ENCODE peak calls at places on chromosome 22, in five cellular contexts. K, B, E, C and Y are unnamed samples.

GRCh38 chr22:17563936-17564391 is 666 bp downstream of the SLC25A18 start:
- DNase-seq in K (no peak), B (no peak), E (no peak), C (no peak), Y (peak)

GRCh38 chr22:39486951-39487825 is 14.9 kb upstream of the MIEF1 start:
- DNase-seq in K (no peak), B (no peak), E (no peak), C (no peak), Y (no peak)

GRCh38 chr22:35154937-35155387 is 89.0 kb downstream of the ISX start:
- DNase-seq in K (peak), B (peak), E (peak), C (no peak), Y (peak)

GRCh38 chr22:17606472-17606871 is 22.1 kb downstream of the ATP6V1E1 start:
- DNase-seq in K (no peak), B (no peak), E (peak), C (no peak), Y (no peak)

GRCh38 chr22:50074056-50074455 is 11.2 kb downstream of the MLC1 start:
- DNase-seq in K (no peak), B (no peak), E (peak), C (no peak), Y (no peak)

GRCh38 chr22:50473088-50473487 is 1.7 kb downstream of the SBF1 start:
- DNase-seq in K (peak), B (peak), E (peak), C (no peak), Y (no peak)

GRCh38 chr22:44732661-44733060 is 19.7 kb upstream of the ARHGAP8 start:
- DNase-seq in K (no peak), B (no peak), E (no peak), C (no peak), Y (no peak)

GRCh38 chr22:46605117-46605516 is 15.1 kb upstream of the GRAMD4 start:
- DNase-seq in K (no peak), B (no peak), E (no peak), C (no peak), Y (no peak)

GRCh38 chr22:16824718-16825687 is at the start of gene XKR3:
- DNase-seq in K (no peak), B (no peak), E (no peak), C (no peak), Y (no peak)

GRCh38 chr22:45235101-45235777 is 5.5 kb downstream of the KIAA0930 start:
- DNase-seq in K (no peak), B (no peak), E (peak), C (no peak), Y (no peak)

GRCh38 chr22:22578702-22579424 is 19.8 kb upstream of the PRAME start:
- DNase-seq in K (no peak), B (no peak), E (no peak), C (peak), Y (no peak)

GRCh38 chr22:50476819-50477344 is 2.0 kb upstream of the SBF1 start:
- DNase-seq in K (no peak), B (no peak), E (no peak), C (no peak), Y (no peak)

GRCh38 chr22:48960981-48961655 is 866.6 kb downstream of the BRD1 start:
- DNase-seq in K (no peak), B (no peak), E (peak), C (no peak), Y (no peak)

GRCh38 chr22:16608931-16609330 is 16.3 kb upstream of the CCT8L2 start:
- DNase-seq in K (no peak), B (no peak), E (no peak), C (no peak), Y (no peak)

GRCh38 chr22:46104881-46105493 is 45.3 kb upstream of the PPARA start:
- DNase-seq in K (no peak), B (no peak), E (no peak), C (no peak), Y (no peak)

GRCh38 chr22:40022536-40023225 is 27.9 kb downstream of the FAM83F start:
- DNase-seq in K (no peak), B (no peak), E (peak), C (no peak), Y (no peak)

GRCh38 chr22:50169774-50170341 is 673 bp upstream of the PANX2 start:
- DNase-seq in K (no peak), B (no peak), E (peak), C (no peak), Y (no peak)

GRCh38 chr22:49517211-49517610 is 310.5 kb downstream of the BRD1 start:
- DNase-seq in K (no peak), B (no peak), E (no peak), C (no peak), Y (no peak)

GRCh38 chr22:20781272-20781990 is 7.5 kb downstream of the SERPIND1 start:
- DNase-seq in K (no peak), B (no peak), E (no peak), C (no peak), Y (no peak)

GRCh38 chr22:46388647-46389046 is 53.1 kb downstream of the TRMU start:
- DNase-seq in K (no peak), B (no peak), E (no peak), C (no peak), Y (no peak)

GRCh38 chr22:39718921-39719320 is 148.4 kb downstream of the CACNA1I start:
- DNase-seq in K (no peak), B (no peak), E (peak), C (no peak), Y (no peak)

GRCh38 chr22:28260619-28261018 is 341.6 kb upstream of the PITPNB start:
- DNase-seq in K (no peak), B (no peak), E (no peak), C (no peak), Y (no peak)

GRCh38 chr22:49258107-49259010 is 569.3 kb downstream of the BRD1 start:
- DNase-seq in K (no peak), B (no peak), E (no peak), C (no peak), Y (no peak)

GRCh38 chr22:27775087-27775697 is 26.4 kb downstream of the MN1 start:
- DNase-seq in K (no peak), B (no peak), E (no peak), C (no peak), Y (no peak)

GRCh38 chr22:46481386-46481785 is 56.0 kb downstream of the CELSR1 start:
- DNase-seq in K (no peak), B (no peak), E (no peak), C (no peak), Y (no peak)

GRCh38 chr22:46520880-46521279 is 16.5 kb downstream of the CELSR1 start:
- DNase-seq in K (no peak), B (no peak), E (no peak), C (no peak), Y (no peak)

GRCh38 chr22:50059185-50059880 is 1.2 kb upstream of the TTLL8 start:
- DNase-seq in K (no peak), B (peak), E (no peak), C (no peak), Y (no peak)

GRCh38 chr22:43228330-43228729 is 41.4 kb upstream of the TTLL12 start:
- DNase-seq in K (peak), B (peak), E (no peak), C (no peak), Y (no peak)

GRCh38 chr22:31271485-31271884 is 20.8 kb downstream of the PIK3IP1 start:
- DNase-seq in K (no peak), B (no peak), E (no peak), C (no peak), Y (no peak)

DNA sequence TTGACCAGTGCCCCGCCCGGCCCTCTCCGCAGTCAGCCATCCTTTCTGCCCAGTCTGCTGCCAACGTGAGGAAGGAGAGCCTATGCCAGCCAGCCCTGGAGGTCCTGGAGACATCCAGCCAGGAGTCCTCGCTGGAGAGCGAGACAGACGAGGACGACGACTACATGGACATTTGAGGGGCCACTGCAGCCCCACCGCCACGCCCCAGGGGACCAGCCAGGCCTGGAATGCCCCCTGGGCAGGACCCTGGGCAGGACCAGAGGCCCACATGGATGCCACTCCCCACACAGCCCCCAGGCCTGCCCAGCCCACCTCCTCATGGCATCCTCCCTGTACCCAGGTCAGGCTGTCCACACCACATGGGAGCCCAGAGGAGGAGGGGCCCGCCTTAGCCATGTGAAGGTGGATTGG is 3.3 kb upstream of the SUSD2 start:
- DNase-seq in K (no peak), B (no peak), E (no peak), C (no peak), Y (no peak)
- TF ChIP-seq POLR2A in K (no peak), B (no peak), E (no peak), C (no peak), Y (no peak)

GRCh38 chr22:41204992-41205900 is at the start of gene L3MBTL2:
- DNase-seq in K (peak), B (peak), E (peak), C (peak), Y (peak)
- TF ChIP-seq POLR2A in K (peak), B (peak), E (no peak), C (no peak), Y (no peak)

GRCh38 chr22:42172385-42173172 is 42.0 kb upstream of the CYP2D6 start:
- DNase-seq in K (no peak), B (no peak), E (no peak), C (no peak), Y (no peak)
- TF ChIP-seq POLR2A in K (no peak), B (no peak), E (no peak), C (no peak), Y (no peak)

GRCh38 chr22:36239401-36240171 is at the start of gene APOL2:
- DNase-seq in K (peak), B (peak), E (peak), C (peak), Y (peak)
- TF ChIP-seq POLR2A in K (peak), B (no peak), E (peak), C (peak), Y (peak)

GRCh38 chr22:25623851-25624250 is 59.4 kb downstream of the GRK3 start:
- DNase-seq in K (no peak), B (no peak), E (no peak), C (no peak), Y (no peak)
- TF ChIP-seq POLR2A in K (no peak), B (no peak), E (no peak), C (no peak), Y (no peak)

GRCh38 chr22:30041881-30042280 is 38.4 kb upstream of the HORMAD2 start:
- DNase-seq in K (no peak), B (no peak), E (no peak), C (no peak), Y (no peak)
- TF ChIP-seq POLR2A in K (no peak), B (no peak), E (no peak), C (no peak), Y (no peak)

GRCh38 chr22:38129856-38130255 is 19.4 kb upstream of the BAIAP2L2 start:
- DNase-seq in K (no peak), B (no peak), E (no peak), C (no peak), Y (no peak)

GRCh38 chr22:38133331-38133730 is 22.8 kb upstream of the BAIAP2L2 start:
- DNase-seq in K (no peak), B (no peak), E (peak), C (no peak), Y (no peak)

GRCh38 chr22:38132794-38133193 is 22.3 kb upstream of the BAIAP2L2 start:
- DNase-seq in K (no peak), B (no peak), E (peak), C (no peak), Y (no peak)

GRCh38 chr22:38132136-38132535 is 21.7 kb upstream of the BAIAP2L2 start:
- DNase-seq in K (no peak), B (no peak), E (peak), C (no peak), Y (no peak)

DNA sequence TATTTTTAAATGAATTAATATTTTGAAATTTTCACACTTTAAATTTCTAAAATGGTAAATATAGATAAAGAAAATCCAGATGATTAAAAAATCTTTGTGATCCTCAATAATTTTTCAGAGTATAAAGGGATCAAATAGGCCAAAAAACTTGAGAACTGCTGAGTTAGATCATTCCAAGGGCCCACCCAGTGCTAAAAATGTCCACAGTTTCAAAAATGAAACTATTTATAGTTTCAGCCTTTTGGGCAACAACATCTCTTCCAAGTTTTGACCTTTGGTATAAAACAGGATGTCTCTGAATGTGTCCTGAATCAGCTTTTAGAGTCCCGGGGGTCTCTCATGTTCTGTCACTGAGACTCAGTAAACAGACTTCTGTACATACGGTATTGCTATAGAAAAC is 20.9 kb upstream of the BAIAP2L2 start:
- DNase-seq in K (no peak), B (no peak), E (no peak), C (no peak), Y (no peak)
- TF ChIP-seq POLR2A in K (no peak), B (no peak), E (no peak), C (no peak), Y (no peak)

DNA sequence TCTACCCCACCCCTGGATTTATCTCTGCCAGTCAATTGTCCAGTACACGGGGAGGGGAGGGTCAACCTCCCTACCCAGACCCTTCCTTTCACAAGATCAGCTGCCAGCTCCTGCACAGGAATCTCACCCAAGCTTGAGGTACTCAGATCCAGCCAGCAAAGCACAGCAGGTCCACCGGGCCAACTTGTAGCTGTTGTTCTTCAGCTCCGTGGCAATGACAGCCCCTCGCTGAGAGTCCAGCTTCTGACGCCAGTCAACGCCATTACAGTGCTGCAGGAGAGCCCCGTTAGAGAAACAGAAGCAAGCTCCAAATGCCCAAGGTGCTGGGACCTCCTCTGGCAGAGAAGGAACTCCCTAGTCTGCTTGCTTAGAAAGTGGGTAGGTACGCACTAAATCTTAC is 5.5 kb upstream of the FOXRED2 start:
- DNase-seq in K (no peak), B (no peak), E (no peak), C (no peak), Y (no peak)
- TF ChIP-seq POLR2A in K (no peak), B (no peak), E (no peak), C (no peak), Y (no peak)